ENCODE peak calls at places on chromosomes 11 and 22, in five cellular contexts. X, N, S, D and C are unnamed samples.

GRCh38 chr11:21810650-21811049 is 382.2 kb upstream of the ANO5 start:
- DNase-seq in X (no peak), D (peak; percentile 29), N (no peak), S (no peak), C (no peak)

GRCh38 chr11:62548545-62549335 is 2.1 kb upstream of the AHNAK start:
- DNase-seq in D (peak; percentile 75), N (no peak), X (no peak), S (no peak), C (no peak)

GRCh38 chr11:73177380-73178091 is 35.4 kb upstream of the FCHSD2 start:
- DNase-seq in N (no peak), S (no peak), D (peak; percentile 46), X (no peak), C (peak; percentile 57)

GRCh38 chr11:41133023-41133422 is 326.4 kb downstream of the LRRC4C start:
- DNase-seq in S (no peak), D (no peak), X (no peak), N (no peak), C (no peak)

GRCh38 chr22:48758021-48758561 is 1069.6 kb downstream of the BRD1 start:
- DNase-seq in D (no peak), S (no peak), X (no peak), N (no peak), C (no peak)

GRCh38 chr11:78459738-78460137 is 42.1 kb upstream of the GAB2 start:
- DNase-seq in N (no peak), D (no peak), S (no peak), X (no peak), C (no peak)

GRCh38 chr11:113553235-113553634 is 78.0 kb upstream of the DRD2 start:
- DNase-seq in X (no peak), N (peak; percentile 69), D (peak; percentile 93), S (peak; percentile 59), C (peak; percentile 98)

GRCh38 chr11:2534131-2534956 is 89.5 kb downstream of the KCNQ1 start:
- DNase-seq in N (peak; percentile 47), D (peak; percentile 86), X (no peak), S (no peak), C (peak; percentile 16)

GRCh38 chr11:85590848-85591483 is 36.2 kb downstream of the DLG2 start:
- DNase-seq in N (peak; percentile 72), D (peak; percentile 82), X (peak; percentile 53), S (peak; percentile 49), C (peak; percentile 63)

GRCh38 chr22:39306456-39307361 is 12.7 kb downstream of the RPL3 start:
- DNase-seq in S (peak; percentile 69), D (peak; percentile 35), N (peak; percentile 83), X (peak; percentile 50), C (no peak)

GRCh38 chr11:32602657-32603410 is 19.2 kb downstream of the EIF3M start:
- DNase-seq in N (no peak), D (peak; percentile 21), S (no peak), X (no peak), C (peak; percentile 45)

GRCh38 chr11:95498731-95499396 is 267.9 kb upstream of the SESN3 start:
- DNase-seq in D (peak; percentile 27), N (peak; percentile 82), S (peak; percentile 89), X (no peak), C (peak; percentile 26)

GRCh38 chr11:97638825-97639224 is 1249.0 kb downstream of the JRKL start:
- DNase-seq in N (no peak), D (no peak), S (no peak), X (no peak), C (no peak)

DNA sequence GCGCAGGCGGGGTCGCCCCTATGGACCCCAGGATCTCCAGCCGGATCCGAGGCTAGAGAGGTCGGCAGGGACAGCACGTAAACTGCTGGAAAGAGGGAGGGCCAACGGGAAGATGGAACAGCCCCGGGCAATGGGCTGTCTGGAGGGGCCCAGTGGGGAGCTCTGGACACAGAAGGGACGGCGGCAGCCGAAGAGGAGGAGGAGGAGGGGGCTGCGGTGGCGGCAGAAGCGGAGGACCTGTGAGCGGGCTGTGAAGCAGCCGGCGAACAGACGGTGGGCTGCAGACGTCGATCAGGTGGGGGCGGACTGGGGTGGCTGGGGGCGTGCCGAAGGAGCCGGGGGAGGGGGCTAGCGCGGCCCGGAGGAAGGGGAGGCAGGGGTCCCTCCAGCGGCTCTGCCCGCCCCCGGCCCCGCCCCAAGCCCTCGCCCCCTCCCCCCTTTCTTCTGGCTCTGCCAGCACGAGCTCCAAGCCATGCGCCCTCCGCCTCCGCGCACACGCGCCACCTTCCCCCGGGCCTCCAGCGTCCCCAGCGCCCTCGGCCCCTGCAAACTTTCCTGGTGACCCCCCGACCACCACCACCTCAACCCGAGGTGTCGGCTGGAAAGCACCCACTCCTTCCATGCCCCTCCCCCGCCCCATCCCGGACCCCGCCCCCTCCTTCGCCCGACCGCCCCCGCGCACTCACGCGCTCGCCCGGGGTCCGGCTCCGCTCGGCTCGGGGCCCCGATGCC is 432 bp downstream of the TNKS1BP1 start:
- DNase-seq in D (peak; percentile 20), S (peak; percentile 88), X (no peak), N (peak; percentile 79), C (peak; percentile 73)
- H3F3A ChIP-seq in D (peaks cover 7% of the 10 kb centered on the region), S (peaks cover 49% of the 10 kb centered on the region), X (peaks cover 25% of the 10 kb centered on the region), N (peaks cover 19% of the 10 kb centered on the region), C (peaks cover 61% of the 10 kb centered on the region)

DNA sequence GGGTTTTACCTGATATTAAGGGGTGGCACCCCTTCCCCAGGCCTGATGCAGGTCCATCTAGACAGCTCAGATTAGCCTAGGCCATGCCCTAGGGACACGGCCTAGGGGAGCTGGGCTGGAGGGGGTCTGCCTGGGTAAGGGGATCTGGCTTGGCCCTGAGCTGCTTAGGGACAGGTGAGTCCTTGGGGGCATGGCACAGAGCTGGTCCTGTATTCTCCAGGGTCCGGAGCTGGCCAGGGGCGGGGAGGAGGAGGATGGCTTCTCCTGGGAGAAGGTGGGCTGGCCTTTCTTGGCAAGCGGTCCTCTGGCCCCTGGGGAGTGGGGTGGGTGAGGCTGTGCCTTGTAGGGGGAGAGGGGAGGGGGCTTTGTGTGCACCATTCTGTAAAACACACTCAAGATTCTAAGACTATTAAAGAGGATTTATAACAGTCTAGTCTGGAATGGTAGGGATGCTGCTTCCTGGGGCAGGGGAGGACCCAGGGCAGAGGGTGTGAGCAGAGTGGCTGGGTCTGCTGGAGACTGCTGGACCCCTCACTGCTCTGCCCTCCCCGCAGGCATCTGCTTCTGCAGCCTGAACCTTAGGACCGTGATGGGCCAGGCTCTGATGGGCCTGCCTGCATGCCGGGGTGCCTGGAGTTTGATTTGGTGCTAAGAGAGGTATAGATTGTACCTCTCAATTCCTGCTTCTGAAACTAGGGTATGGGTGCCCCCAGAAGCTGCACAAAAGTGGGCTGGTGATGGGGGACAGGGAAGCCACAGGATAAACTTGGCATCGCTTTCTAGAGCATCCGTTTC is 54.7 kb downstream of the CD82 start:
- DNase-seq in N (no peak), X (no peak), D (no peak), S (no peak), C (no peak)
- TF ChIP-seq EZH2phosphoT487 in N (no peak), X (no peak), D (no peak), S (no peak), C (no peak)

DNA sequence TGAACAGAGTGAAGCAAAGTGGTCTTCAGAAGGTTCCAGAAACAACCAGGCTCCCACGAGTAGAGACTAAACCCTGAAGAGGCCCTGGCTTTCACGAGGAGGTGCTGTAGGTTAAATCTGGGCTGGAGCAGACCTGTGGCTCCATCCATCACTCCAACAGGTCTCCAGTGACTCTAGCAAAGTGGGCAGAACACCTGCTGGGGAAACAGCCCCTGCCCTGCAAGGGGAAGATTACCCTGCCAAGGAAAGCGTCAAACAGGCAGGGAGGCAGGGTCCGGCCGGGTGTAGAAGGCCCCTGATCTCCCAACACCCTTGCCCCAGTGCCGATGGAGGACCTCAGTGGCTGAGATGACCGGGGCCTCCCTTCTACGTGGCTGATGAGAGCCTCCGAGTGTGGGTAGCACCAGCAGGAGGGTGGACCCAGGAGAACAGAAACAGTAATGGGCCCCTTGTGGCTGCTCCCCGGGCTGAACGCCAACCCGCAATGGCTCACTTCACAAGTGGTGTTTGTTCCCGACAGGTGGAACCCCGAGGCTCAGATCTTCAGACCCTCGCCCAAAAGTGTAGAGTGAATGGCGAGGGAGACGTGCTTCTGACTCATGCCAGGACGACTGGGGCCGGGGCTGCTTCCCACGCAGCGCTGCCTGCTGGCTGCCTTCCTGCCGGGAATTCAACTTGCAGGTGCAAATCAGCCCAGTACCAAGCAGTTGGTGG is 112.0 kb downstream of the SHANK2 start:
- DNase-seq in N (no peak), X (no peak), D (no peak), S (no peak), C (no peak)
- TF ChIP-seq EZH2 in N (no peak), X (no peak), D (no peak), S (no peak), C (no peak)

DNA sequence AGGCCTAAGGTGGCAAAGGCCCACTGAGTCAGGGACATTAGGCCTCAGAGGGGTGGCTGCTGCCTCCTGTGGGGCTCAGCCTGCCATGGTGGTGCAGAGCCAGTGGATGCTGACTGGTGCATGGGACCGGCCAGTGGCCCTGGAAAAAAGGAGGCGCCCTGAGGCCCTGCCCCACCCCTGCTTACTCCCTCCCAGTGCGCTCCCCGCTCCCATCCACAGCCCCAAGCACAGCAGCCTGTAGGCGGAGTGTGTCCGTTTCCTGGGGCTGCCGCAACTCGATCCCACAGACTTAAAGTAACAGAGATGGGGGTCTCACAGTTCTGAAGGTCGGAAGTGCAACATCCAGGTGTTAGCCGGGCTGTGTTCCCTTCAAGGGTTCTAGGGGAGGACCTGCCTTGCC is 38.4 kb upstream of the FADD start:
- DNase-seq in S (no peak), D (no peak), X (no peak), N (peak; percentile 32), C (no peak)
- H3F3A ChIP-seq in S (no peaks in the 10 kb centered on the region), D (no peaks in the 10 kb centered on the region), X (no peaks in the 10 kb centered on the region), N (no peaks in the 10 kb centered on the region), C (peaks cover 4% of the 10 kb centered on the region)

GRCh38 chr22:40853961-40854360 is 2.5 kb downstream of the ST13 start:
- DNase-seq in S (no peak), X (no peak), N (no peak), D (no peak), C (peak; percentile 48)

GRCh38 chr22:40857309-40857851 is 432 bp downstream of the XPNPEP3 start:
- DNase-seq in N (no peak), X (no peak), S (no peak), D (no peak), C (peak; percentile 49)

GRCh38 chr22:40856513-40857308 is at the start of the genes ST13 and XPNPEP3:
- DNase-seq in S (peak; percentile 98), D (peak; percentile 90), N (peak; percentile 98), X (peak; percentile 97), C (peak; percentile 98)

GRCh38 chr22:40855104-40855959 is 1.1 kb downstream of the ST13 start:
- DNase-seq in X (no peak), S (peak; percentile 8), D (no peak), N (no peak), C (peak; percentile 82)

GRCh38 chr22:40855960-40856512 is 403 bp downstream of the ST13 start:
- DNase-seq in S (peak; percentile 79), D (no peak), X (peak; percentile 28), N (peak; percentile 67), C (peak; percentile 69)
- TF ChIP-seq EZH2phosphoT487 in S (no peak), D (no peak), X (no peak), N (no peak), C (no peak)

DNA sequence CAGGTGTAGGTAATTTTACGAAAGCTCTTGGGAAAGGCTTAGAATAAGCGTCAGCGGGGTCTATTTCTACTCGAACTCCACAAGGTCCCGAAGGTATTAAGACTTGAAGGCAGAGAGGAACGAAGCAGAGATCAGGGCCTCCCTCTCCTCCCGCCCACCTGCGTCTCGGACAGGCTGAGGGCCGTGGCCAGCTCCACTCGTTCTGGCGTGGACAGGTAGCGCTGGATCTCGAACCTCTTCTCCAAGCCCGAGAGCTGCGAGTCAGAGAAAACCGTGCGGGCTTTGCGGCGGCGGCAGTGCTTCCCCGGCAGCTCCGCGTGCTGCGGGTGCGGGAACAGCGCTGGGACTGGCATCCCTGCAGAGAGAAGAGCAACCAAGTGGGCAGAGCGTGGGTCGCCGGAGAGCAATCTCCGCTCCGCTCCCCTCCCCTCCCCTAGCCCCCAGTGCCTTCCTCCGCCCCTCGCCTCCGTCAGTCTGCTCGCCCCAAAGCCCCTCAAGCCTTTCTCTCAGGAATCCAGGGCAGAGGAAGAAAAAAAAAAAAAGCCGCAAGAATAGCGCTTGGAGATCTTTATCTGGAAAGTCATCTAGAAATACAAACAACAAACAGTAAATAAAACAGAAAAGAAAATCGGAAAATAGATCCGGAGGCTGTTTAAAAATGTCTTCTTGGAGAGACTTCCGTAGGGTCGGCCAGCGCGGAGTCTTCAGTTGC is 2.4 kb downstream of the BSX start:
- DNase-seq in D (no peak), N (peak; percentile 38), X (no peak), S (peak; percentile 47), C (no peak)
- TF ChIP-seq EZH2 in D (no peak), N (peak; percentile 89), X (no peak), S (peak; percentile 96), C (no peak)